ENCODE peak calls at places on chromosomes 11 and 22, in six cellular contexts. X is fibroblast of the aortic adventitia, L is heart right ventricle, T is lower lobe of right lung, S is neural progenitor cell, P is A549. I is an unnamed sample.

GRCh38 chr11:27296406-27296994 is 66.5 kb downstream of the CCDC34 start:
- DNase-seq in L (no peak), S (peak; percentile 62), T (no peak), P (peak; percentile 72), X (peak; percentile 82), I (peak; percentile 76)

GRCh38 chr11:105520706-105521345 is 89.0 kb upstream of the GRIA4 start:
- DNase-seq in L (no peak), S (no peak), P (no peak), X (no peak), T (no peak), I (no peak)

GRCh38 chr11:134469627-134470026 is 57.6 kb upstream of the B3GAT1 start:
- DNase-seq in X (no peak), P (peak; percentile 4), T (no peak), L (no peak), S (no peak), I (no peak)

GRCh38 chr11:60265373-60266214 is 14.9 kb upstream of the MS4A4A start:
- DNase-seq in S (peak; percentile 43), X (peak; percentile 26), T (no peak), L (peak; percentile 11), P (peak; percentile 36), I (peak; percentile 23)

GRCh38 chr11:89667001-89667400 is 43.1 kb upstream of the TRIM77 start:
- DNase-seq in S (no peak), X (no peak), P (no peak), L (no peak), T (no peak), I (no peak)

GRCh38 chr11:91792779-91793262 is 431.8 kb upstream of the FAT3 start:
- DNase-seq in S (no peak), L (no peak), X (no peak), P (peak; percentile 23), T (no peak), I (no peak)

GRCh38 chr11:70680781-70681281 is 282.5 kb downstream of the CTTN start:
- DNase-seq in S (peak; percentile 33), T (peak; percentile 41), L (no peak), X (no peak), P (no peak), I (no peak)

GRCh38 chr11:120220747-120221037 is 9.9 kb downstream of the OAF start:
- DNase-seq in P (no peak), L (no peak), T (no peak), X (no peak), S (no peak), I (no peak)

GRCh38 chr11:113351061-113351460 is 36.5 kb upstream of the ANKK1 start:
- DNase-seq in L (no peak), T (no peak), X (no peak), S (no peak), P (no peak), I (no peak)

GRCh38 chr11:122782222-122782621 is 56.1 kb upstream of the CRTAM start:
- DNase-seq in T (no peak), X (no peak), L (no peak), S (no peak), P (no peak), I (no peak)

GRCh38 chr11:117186431-117186761 is 7.9 kb downstream of the SIDT2 start:
- DNase-seq in P (no peak), T (peak; percentile 20), S (no peak), X (no peak), L (no peak), I (no peak)

GRCh38 chr11:33944693-33945424 is 53.0 kb upstream of the LMO2 start:
- DNase-seq in S (no peak), T (no peak), L (no peak), X (no peak), P (no peak), I (no peak)

GRCh38 chr11:22787055-22787454 is 42.5 kb downstream of the SVIP start:
- DNase-seq in S (no peak), X (no peak), L (no peak), T (no peak), P (no peak), I (no peak)

GRCh38 chr11:58192229-58192628 is 3.4 kb downstream of the OR9Q2 start:
- DNase-seq in T (no peak), X (no peak), L (no peak), P (no peak), S (no peak), I (no peak)

GRCh38 chr11:129610125-129610524 is 205.5 kb upstream of the TMEM45B start:
- DNase-seq in X (no peak), T (no peak), L (no peak), S (no peak), P (no peak), I (no peak)

GRCh38 chr22:24178021-24178431 is 3.3 kb upstream of the SUSD2 start:
- DNase-seq in T (no peak), L (no peak), S (no peak), P (no peak), X (no peak), I (no peak)

GRCh38 chr22:38295863-38296262 is 21.4 kb downstream of the CSNK1E start:
- DNase-seq in L (no peak), T (no peak), P (no peak), S (no peak), X (no peak), I (no peak)

GRCh38 chr22:49789289-49790141 is 38.2 kb downstream of the BRD1 start:
- DNase-seq in X (peak; percentile 30), P (no peak), T (peak; percentile 67), L (no peak), S (no peak), I (peak; percentile 78)

DNA sequence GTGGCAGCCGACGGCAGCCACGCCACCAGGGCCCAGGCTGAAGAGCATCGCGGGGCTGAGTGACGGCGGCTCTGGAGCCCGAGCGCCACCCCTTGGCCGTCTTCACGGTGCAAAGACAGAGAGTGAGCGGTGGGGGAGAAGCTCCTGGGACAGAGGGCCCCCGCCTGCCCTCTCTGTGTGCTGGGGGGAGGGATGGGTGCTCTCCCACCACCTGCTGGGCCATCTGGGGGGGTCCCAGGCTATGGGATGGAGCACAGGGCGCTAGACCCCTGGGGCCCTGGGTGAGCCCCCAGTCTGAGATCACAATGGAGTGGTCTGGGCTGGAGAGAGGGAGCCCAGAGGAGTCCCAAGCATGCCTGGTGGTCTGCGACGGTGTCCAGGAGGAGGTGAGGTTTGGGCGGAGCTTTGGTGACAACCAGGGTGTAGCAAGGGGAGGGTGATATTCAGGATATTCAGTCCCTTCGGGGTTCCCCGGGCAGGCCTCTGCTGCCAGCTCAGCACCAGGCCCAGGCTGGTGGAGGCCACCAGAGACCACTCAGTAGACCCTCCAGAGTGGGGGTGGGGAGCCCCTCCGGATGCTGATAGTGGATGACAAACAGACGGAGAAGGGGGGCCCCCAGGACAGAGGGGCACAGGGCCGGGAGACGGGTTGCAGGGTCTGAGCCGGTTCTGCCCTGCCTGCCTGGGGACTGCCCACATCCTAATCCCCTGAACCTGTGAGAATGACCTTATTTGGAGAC is 78.1 kb upstream of the PRR5 start:
- DNase-seq in S (peak; percentile 72), P (peak; percentile 46), L (no peak), T (peak; percentile 39), X (peak; percentile 34), I (no peak)
- TF ChIP-seq CTCF in S (peak; percentile 66), P (peak; percentile 65), L (peak; percentile 44), T (no peak), X (peak; percentile 59), I (peak; percentile 11)

GRCh38 chr11:64183890-64184289 is 2.1 kb upstream of the STIP1 start:
- DNase-seq in P (no peak), T (no peak), L (no peak), S (no peak), X (no peak), I (no peak)

GRCh38 chr11:64180871-64181270 is 5.1 kb upstream of the STIP1 start:
- DNase-seq in X (no peak), L (no peak), P (no peak), S (no peak), T (no peak), I (peak; percentile 51)

GRCh38 chr11:64178203-64178602 is 7.8 kb upstream of the STIP1 start:
- DNase-seq in T (no peak), X (no peak), S (no peak), P (no peak), L (no peak), I (no peak)

GRCh38 chr11:64179221-64179620 is 6.8 kb upstream of the STIP1 start:
- DNase-seq in L (no peak), X (no peak), S (no peak), T (no peak), P (no peak), I (no peak)

DNA sequence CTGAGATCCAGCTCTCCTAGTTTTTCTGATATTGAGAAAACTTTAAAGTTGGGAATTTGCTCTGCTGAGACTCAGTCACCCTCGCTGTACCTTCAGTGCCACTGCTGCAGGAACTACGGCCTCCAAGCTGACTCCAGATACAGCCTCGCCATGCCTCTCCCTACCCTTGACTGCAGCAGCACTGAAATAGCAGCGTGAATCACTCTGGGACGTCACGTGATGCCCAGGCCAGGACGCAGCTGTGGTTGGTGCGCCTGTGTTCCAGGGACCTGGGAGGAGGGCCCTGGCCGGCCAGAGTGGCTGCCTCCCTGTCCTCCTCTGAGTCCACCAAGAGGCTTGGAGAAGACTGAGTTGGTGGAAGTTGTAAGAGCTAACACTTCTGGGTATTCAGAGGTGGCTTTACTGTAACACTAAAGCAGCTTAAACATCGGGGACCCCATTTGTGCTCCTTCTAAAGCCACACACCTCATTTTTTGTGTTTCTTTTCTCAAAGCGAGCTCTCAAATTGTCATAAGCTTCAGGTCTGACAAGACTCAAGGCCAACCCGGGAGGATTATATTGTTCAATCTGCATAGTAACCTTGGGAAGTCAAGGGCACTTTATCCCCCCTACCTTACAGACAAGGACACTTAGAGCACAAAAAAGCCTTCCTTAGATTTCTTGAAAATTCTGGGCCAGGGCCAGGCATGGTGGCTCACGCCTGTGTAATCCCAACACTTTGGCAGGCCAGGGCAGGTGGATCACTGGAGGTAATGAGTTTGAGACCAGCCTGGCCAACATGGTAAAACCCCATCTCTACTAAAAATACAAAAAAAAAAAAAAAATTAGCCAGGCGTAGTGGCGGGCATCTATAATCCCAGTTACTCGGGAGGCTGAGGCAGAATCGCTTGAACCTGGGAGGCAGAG is 4.2 kb upstream of the STIP1 start:
- DNase-seq in X (peak; percentile 91), P (peak; percentile 89), L (peak; percentile 93), S (peak; percentile 74), T (peak; percentile 92), I (peak; percentile 93)
- H3K4me3 ChIP-seq in X (peak overlapping the region; percentile 50), P (no peak overlapping the region), L (peak overlapping the region; percentile 44), S (no peak overlapping the region), T (peak overlapping the region; percentile 12), I (peak overlapping the region; percentile 19)

GRCh38 chr11:86632499-86633269 is 39.7 kb downstream of the ME3 start:
- DNase-seq in T (no peak), S (peak; percentile 40), P (peak; percentile 82), L (no peak), X (peak; percentile 85), I (peak; percentile 90)
- TF ChIP-seq CTCF in T (peak; percentile 14), S (peak; percentile 33), P (peak; percentile 53), L (no peak), X (peak; percentile 40), I (peak; percentile 62)

DNA sequence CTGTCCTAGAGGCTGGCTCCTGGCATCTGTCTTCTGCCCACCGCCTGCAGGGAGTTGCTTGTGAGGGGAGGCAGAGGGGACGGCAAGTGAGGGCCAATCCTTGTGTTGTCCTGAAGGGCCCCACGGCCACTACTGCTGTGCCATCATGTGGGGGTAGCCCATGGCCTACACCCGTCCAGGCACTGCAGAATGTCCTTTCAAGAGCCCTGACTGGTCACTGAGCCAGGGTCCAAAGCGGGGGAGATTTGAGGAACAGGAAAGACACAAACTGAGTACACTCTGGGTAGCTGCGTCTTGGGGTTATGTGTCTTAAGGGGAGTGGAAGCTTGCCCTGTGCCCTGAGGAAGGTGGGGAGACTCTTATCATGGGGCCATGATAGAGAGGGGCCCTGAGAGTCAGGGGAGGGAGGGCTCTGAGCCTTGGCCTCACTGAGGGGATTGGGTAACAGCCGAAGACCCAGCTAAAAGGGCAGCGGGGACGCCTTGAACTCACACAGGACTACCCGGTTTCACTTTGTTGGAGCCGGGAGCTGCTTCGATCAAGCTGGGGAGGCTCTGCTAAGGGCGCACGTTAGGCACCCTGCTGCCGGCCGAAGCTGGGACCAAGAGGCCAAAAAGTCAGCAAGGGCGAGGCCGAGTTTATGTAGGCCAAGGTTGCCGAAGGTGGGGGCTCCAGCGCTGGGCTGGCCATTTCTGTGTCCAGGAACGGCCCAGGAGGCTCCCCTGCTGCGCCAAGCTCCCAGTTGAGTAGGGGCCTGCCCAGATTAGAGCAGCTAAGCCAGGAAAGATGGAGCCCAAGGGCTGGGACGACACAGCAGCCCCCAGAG is 1.9 kb downstream of the TBX1 start:
- DNase-seq in P (no peak), L (no peak), X (no peak), S (no peak), T (no peak), I (no peak)
- H3K4me3 ChIP-seq in P (no peak overlapping the region), L (no peak overlapping the region), X (peak overlapping the region; percentile 41), S (no peak overlapping the region), T (peak overlapping the region; percentile 31), I (no peak overlapping the region)